ENCODE peak calls at places on chromosomes 1 and 21, in six cellular contexts. C is fibroblast of the conjunctiva; T is thoracic aorta; F is stimulated activated CD8-positive, alpha-beta memory T cell treated with anti-CD3 and anti-CD28 coated beads, Interleukin-15, amount 100 ng/mL, for 1 hour; D is GDM1; L is RWPE1. O is an unnamed sample.

GRCh38 chr1:207027921-207028320 is 4.6 kb downstream of the C1orf116 start:
- DNase-seq in C (no peak), T (no peak), F (no peak), D (no peak), L (no peak), O (no peak)

GRCh38 chr1:169348356-169349036 is 19.1 kb downstream of the NME7 start:
- DNase-seq in C (peak; percentile 50), T (no peak), F (no peak), D (no peak), L (no peak), O (peak; percentile 40)

GRCh38 chr1:205073511-205073910 is 10.7 kb downstream of the TMEM81 start:
- DNase-seq in C (peak; percentile 10), T (no peak), F (no peak), D (no peak), L (peak; percentile 62), O (no peak)

GRCh38 chr1:40703316-40703715 is 11.8 kb downstream of the NFYC start:
- DNase-seq in C (peak; percentile 23), T (no peak), F (no peak), D (no peak), L (no peak), O (peak; percentile 63)

GRCh38 chr1:185646202-185646683 is 87.9 kb upstream of the HMCN1 start:
- DNase-seq in C (peak; percentile 91), T (no peak), F (no peak), D (no peak), L (peak; percentile 87), O (peak; percentile 91)

GRCh38 chr1:244050835-244051444 is at the start of gene ZBTB18:
- DNase-seq in C (no peak), T (no peak), F (no peak), D (no peak), L (no peak), O (no peak)

GRCh38 chr1:198892065-198892464 is 253.2 kb downstream of the PTPRC start:
- DNase-seq in C (no peak), T (no peak), F (no peak), D (no peak), L (no peak), O (no peak)

GRCh38 chr1:182784556-182785171 is 4.9 kb upstream of the NPL start:
- DNase-seq in C (no peak), T (no peak), F (no peak), D (peak; percentile 2), L (peak; percentile 35), O (peak; percentile 61)

GRCh38 chr1:101357444-101357986 is 120.7 kb downstream of the S1PR1 start:
- DNase-seq in C (peak; percentile 58), T (no peak), F (peak; percentile 42), D (peak; percentile 49), L (peak; percentile 84), O (peak; percentile 71)

GRCh38 chr1:36458910-36459309 is 5.3 kb downstream of the MRPS15 start:
- DNase-seq in C (no peak), T (no peak), F (no peak), D (peak; percentile 7), L (no peak), O (no peak)

GRCh38 chr1:156742017-156742416 is 1.1 kb upstream of the MRPL24 start:
- DNase-seq in C (no peak), T (no peak), F (no peak), D (no peak), L (no peak), O (no peak)

GRCh38 chr1:28159243-28159642 is 17.2 kb downstream of the PTAFR start:
- DNase-seq in C (no peak), T (no peak), F (no peak), D (no peak), L (no peak), O (no peak)

GRCh38 chr1:205592443-205593003 is 39.3 kb downstream of the ELK4 start:
- DNase-seq in C (no peak), T (no peak), F (no peak), D (no peak), L (no peak), O (no peak)

GRCh38 chr21:41711416-41712023 is 55.3 kb downstream of the RIPK4 start:
- DNase-seq in C (no peak), T (no peak), F (no peak), D (no peak), L (no peak), O (peak; percentile 83)